ENCODE peak calls at places on chromosomes 16 and 17, in nine cellular contexts. One of them, this sample, is unnamed.
A peak's percentile ranks its signal among the peaks of the same experiment; 100 is the strongest.

GRCh38 chr16:23423496-23424049 is 29.4 kb downstream of the COG7 start:
- DNase-seq in activated T-cell treated with anti-CD3 and anti-CD28 coated beads for 1 hour: no peak
- DNase-seq in trophoblast cell: peak; percentile 87
- DNase-seq in RKO: peak; percentile 46
- DNase-seq in adrenal gland: peak; percentile 77
- DNase-seq in heart left ventricle: no peak
- DNase-seq in HS-27A: peak; percentile 69
- DNase-seq in NCI-H2081: peak; percentile 38
- DNase-seq in substantia nigra: no peak
- DNase-seq in this sample: peak; percentile 85

GRCh38 chr16:12531937-12532336 is 271.8 kb downstream of the CPPED1 start:
- DNase-seq in activated T-cell treated with anti-CD3 and anti-CD28 coated beads for 1 hour: no peak
- DNase-seq in trophoblast cell: peak; percentile 18
- DNase-seq in RKO: no peak
- DNase-seq in adrenal gland: no peak
- DNase-seq in heart left ventricle: peak; percentile 14
- DNase-seq in HS-27A: no peak
- DNase-seq in NCI-H2081: no peak
- DNase-seq in substantia nigra: no peak
- DNase-seq in this sample: no peak

GRCh38 chr17:40857535-40857934 is 9.5 kb downstream of the KRT12 start:
- DNase-seq in activated T-cell treated with anti-CD3 and anti-CD28 coated beads for 1 hour: no peak
- DNase-seq in trophoblast cell: no peak
- DNase-seq in RKO: no peak
- DNase-seq in adrenal gland: no peak
- DNase-seq in heart left ventricle: no peak
- DNase-seq in HS-27A: no peak
- DNase-seq in NCI-H2081: no peak
- DNase-seq in substantia nigra: no peak
- DNase-seq in this sample: no peak

GRCh38 chr17:53934931-53935330 is 112.2 kb downstream of the KIF2B start:
- DNase-seq in activated T-cell treated with anti-CD3 and anti-CD28 coated beads for 1 hour: no peak
- DNase-seq in trophoblast cell: no peak
- DNase-seq in RKO: no peak
- DNase-seq in adrenal gland: no peak
- DNase-seq in heart left ventricle: no peak
- DNase-seq in HS-27A: no peak
- DNase-seq in NCI-H2081: no peak
- DNase-seq in substantia nigra: no peak
- DNase-seq in this sample: no peak

GRCh38 chr16:3959148-3959547 is 78.6 kb upstream of the CREBBP start:
- DNase-seq in activated T-cell treated with anti-CD3 and anti-CD28 coated beads for 1 hour: no peak
- DNase-seq in trophoblast cell: peak; percentile 87
- DNase-seq in RKO: no peak
- DNase-seq in adrenal gland: peak; percentile 72
- DNase-seq in heart left ventricle: no peak
- DNase-seq in HS-27A: no peak
- DNase-seq in NCI-H2081: no peak
- DNase-seq in substantia nigra: no peak
- DNase-seq in this sample: no peak

GRCh38 chr17:29347831-29348281 is 42.3 kb upstream of the TAOK1 start:
- DNase-seq in activated T-cell treated with anti-CD3 and anti-CD28 coated beads for 1 hour: no peak
- DNase-seq in trophoblast cell: peak; percentile 77
- DNase-seq in RKO: no peak
- DNase-seq in adrenal gland: peak; percentile 8
- DNase-seq in heart left ventricle: no peak
- DNase-seq in HS-27A: no peak
- DNase-seq in NCI-H2081: no peak
- DNase-seq in substantia nigra: no peak
- DNase-seq in this sample: no peak

GRCh38 chr16:58016841-58017446 is 8.6 kb upstream of the MMP15 start:
- DNase-seq in activated T-cell treated with anti-CD3 and anti-CD28 coated beads for 1 hour: no peak
- DNase-seq in trophoblast cell: no peak
- DNase-seq in RKO: no peak
- DNase-seq in adrenal gland: no peak
- DNase-seq in heart left ventricle: peak; percentile 51
- DNase-seq in HS-27A: no peak
- DNase-seq in NCI-H2081: no peak
- DNase-seq in substantia nigra: no peak
- DNase-seq in this sample: no peak

GRCh38 chr17:83105512-83105911 is 26.1 kb downstream of the METRNL start:
- DNase-seq in activated T-cell treated with anti-CD3 and anti-CD28 coated beads for 1 hour: no peak
- DNase-seq in trophoblast cell: no peak
- DNase-seq in RKO: no peak
- DNase-seq in adrenal gland: no peak
- DNase-seq in heart left ventricle: no peak
- DNase-seq in HS-27A: no peak
- DNase-seq in NCI-H2081: no peak
- DNase-seq in substantia nigra: no peak
- DNase-seq in this sample: no peak

This sample was measured in heart right ventricle.